ENCODE peak calls at places on chromosomes 7 and 10, in five cellular contexts. R, B, V, U and A are unnamed samples. For H3K4me1, the result is how much of the 10 kb centered on the place peaks cover.

GRCh38 chr10:36170943-36171501 is 528.9 kb upstream of the FZD8 start:
- DNase-seq in V (no peak), B (no peak), U (no peak), R (no peak), A (no peak)

GRCh38 chr10:80414126-80414898 is 6.0 kb downstream of the PRXL2A start:
- DNase-seq in R (no peak), U (no peak), V (peak), B (peak), A (no peak)

GRCh38 chr7:46174192-46174572 is 253.1 kb upstream of the IGFBP3 start:
- DNase-seq in V (no peak), U (no peak), B (no peak), R (no peak), A (no peak)

GRCh38 chr7:47622946-47623640 is 41.2 kb upstream of the TNS3 start:
- DNase-seq in B (no peak), V (peak), U (no peak), R (no peak), A (no peak)

GRCh38 chr10:123559823-123560092 is 106.4 kb upstream of the GPR26 start:
- DNase-seq in V (no peak), U (no peak), R (no peak), B (no peak), A (no peak)

GRCh38 chr10:110568055-110568735 is 700 bp downstream of the SMC3 start:
- DNase-seq in R (no peak), V (peak), B (no peak), U (no peak), A (no peak)

GRCh38 chr7:47954231-47954911 is 6.1 kb upstream of the PKD1L1 start:
- DNase-seq in V (no peak), B (no peak), R (no peak), U (no peak), A (no peak)

GRCh38 chr10:69609077-69609476 is 21.0 kb upstream of the FAM241B start:
- DNase-seq in U (no peak), B (no peak), V (no peak), R (no peak), A (no peak)

GRCh38 chr7:69225544-69225943 is 372.7 kb upstream of the AUTS2 start:
- DNase-seq in V (no peak), R (no peak), U (no peak), B (no peak), A (no peak)

GRCh38 chr7:92944633-92945032 is 108.3 kb upstream of the CDK6 start:
- DNase-seq in R (no peak), V (no peak), B (no peak), U (no peak), A (no peak)

GRCh38 chr7:142440219-142441073 is 182.6 kb upstream of the PRSS58 start:
- DNase-seq in R (no peak), U (no peak), B (no peak), V (peak), A (peak)

GRCh38 chr7:2613926-2614613 is 17.7 kb upstream of the TTYH3 start:
- DNase-seq in U (no peak), B (no peak), R (no peak), V (no peak), A (no peak)

GRCh38 chr7:47763063-47763974 is 181.4 kb upstream of the TNS3 start:
- DNase-seq in U (no peak), V (peak), B (no peak), R (no peak), A (no peak)

GRCh38 chr10:131891196-131891928 is 9.4 kb upstream of the PPP2R2D start:
- DNase-seq in R (no peak), B (peak), V (peak), U (peak), A (no peak)

GRCh38 chr7:4816419-4817080 is 41.1 kb downstream of the AP5Z1 start:
- DNase-seq in V (no peak), B (no peak), U (no peak), R (no peak), A (no peak)

GRCh38 chr10:77403761-77404160 is 233.8 kb downstream of the KCNMA1 start:
- DNase-seq in V (no peak), B (no peak), R (no peak), U (no peak), A (no peak)

GRCh38 chr7:149313981-149314380 is 52.0 kb downstream of the ZNF783 start:
- DNase-seq in V (no peak), R (no peak), B (no peak), U (no peak), A (no peak)

GRCh38 chr10:77496941-77497420 is 140.6 kb downstream of the KCNMA1 start:
- DNase-seq in U (no peak), V (peak), B (no peak), R (no peak), A (no peak)

GRCh38 chr7:43693687-43694398 is 35.5 kb downstream of the COA1 start:
- DNase-seq in U (no peak), R (no peak), B (no peak), V (peak), A (peak)

GRCh38 chr7:55439627-55440026 is 74.5 kb downstream of the LANCL2 start:
- DNase-seq in U (no peak), V (no peak), R (no peak), B (no peak), A (no peak)

GRCh38 chr7:117155694-117156093 is 167.2 kb downstream of the WNT2 start:
- DNase-seq in R (no peak), U (no peak), V (no peak), B (no peak), A (no peak)
- H3K4me1 ChIP-seq in R (under half), U (under half), V (under half), B (under half), A (under half)

DNA sequence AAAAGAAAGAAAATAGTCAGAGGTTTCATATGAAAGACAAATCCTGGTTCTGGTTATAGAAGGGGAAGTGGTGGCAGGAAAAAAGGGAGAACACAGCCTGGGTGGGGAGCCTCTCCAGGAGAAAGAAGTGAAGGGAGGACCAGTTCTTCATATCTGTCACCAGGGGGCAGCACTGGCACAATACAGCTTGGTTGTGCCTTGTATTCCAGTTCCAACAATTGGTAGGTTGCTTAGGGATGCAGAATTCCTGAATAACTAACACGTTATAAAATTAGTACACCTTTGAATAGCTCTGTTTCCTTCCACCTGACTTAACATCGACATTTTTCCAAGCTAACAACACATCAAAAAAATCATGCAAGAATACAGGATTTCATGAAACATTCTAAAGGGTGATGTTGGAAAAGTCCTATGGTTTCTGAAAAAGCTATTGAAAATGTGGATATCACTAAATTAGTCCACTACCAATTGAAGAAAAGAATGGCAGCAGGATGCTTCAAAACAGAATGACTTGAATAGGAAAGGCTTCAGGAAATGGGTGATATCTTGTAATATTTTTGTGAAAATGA is 52.9 kb downstream of the CYP26A1 start:
- DNase-seq in U (peak), B (peak), R (no peak), V (no peak), A (peak)
- TF ChIP-seq SP1 in U (no peak), B (no peak), R (no peak), V (no peak), A (no peak)

GRCh38 chr7:484365-485101 is 35.1 kb downstream of the PDGFA start:
- DNase-seq in V (peak), B (no peak), U (no peak), R (no peak), A (no peak)
- TF ChIP-seq JUND in V (no peak), B (no peak), U (no peak), R (no peak), A (no peak)

GRCh38 chr7:87215051-87215450 is 4.5 kb downstream of the TMEM243 start:
- DNase-seq in V (no peak), R (no peak), B (no peak), U (no peak), A (no peak)
- H3K4me1 ChIP-seq in V (under half), R (under half), B (under half), U (under half), A (under half)

DNA sequence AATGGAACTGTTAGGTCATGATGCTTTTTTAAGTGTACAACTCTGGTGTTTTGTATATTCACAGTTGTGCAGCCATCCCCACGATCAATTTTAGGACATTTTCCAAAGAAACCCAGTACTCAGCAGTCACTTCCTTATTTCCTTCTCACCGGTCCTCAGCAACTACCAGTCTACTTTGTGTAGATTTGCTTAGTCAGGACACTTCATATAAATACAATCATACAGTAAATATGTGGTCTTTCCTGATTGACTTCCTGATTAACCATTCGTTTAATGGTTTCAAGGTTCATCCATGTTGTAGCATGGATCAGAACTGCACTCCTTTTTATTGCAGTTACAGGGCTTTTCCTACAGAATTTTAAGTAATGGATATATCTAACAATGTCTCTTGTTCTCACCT is 14.4 kb downstream of the SGPL1 start:
- DNase-seq in R (no peak), V (no peak), U (no peak), B (no peak), A (no peak)
- TF ChIP-seq SP1 in R (no peak), V (no peak), U (no peak), B (no peak), A (peak)

GRCh38 chr10:61042533-61042932 is 98.5 kb upstream of the RHOBTB1 start:
- DNase-seq in V (no peak), B (no peak), R (no peak), U (no peak), A (no peak)

GRCh38 chr10:61047788-61048560 is 104.0 kb upstream of the RHOBTB1 start:
- DNase-seq in V (no peak), R (no peak), U (no peak), B (no peak), A (no peak)

GRCh38 chr10:61050120-61050745 is 106.2 kb upstream of the RHOBTB1 start:
- DNase-seq in U (no peak), R (no peak), B (no peak), V (no peak), A (no peak)

GRCh38 chr10:61051356-61051755 is 107.4 kb upstream of the RHOBTB1 start:
- DNase-seq in R (no peak), B (no peak), U (no peak), V (no peak), A (no peak)

DNA sequence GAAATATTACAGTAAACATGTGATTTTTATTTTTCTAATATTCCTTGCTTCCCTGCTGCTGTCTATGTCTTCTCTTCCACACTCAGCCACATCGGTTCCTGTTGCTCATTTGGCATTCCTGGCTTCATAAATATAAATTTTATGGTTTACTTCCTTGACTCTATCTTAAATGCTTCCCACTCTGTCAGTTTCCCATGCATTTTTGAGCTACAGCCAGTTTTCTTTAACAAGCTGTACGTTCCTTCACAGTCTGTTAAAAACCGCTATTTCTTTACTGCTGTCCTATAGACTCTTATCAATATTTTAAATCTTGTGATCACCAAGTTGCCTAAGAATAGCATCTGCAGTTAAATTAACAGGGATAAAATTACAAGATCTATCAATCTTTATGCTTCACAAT is 103.0 kb upstream of the RHOBTB1 start:
- DNase-seq in V (no peak), U (no peak), B (no peak), R (no peak), A (no peak)
- TF ChIP-seq JUND in V (no peak), U (no peak), B (no peak), R (no peak), A (no peak)

GRCh38 chr10:67836491-67836890 is 1.5 kb downstream of the DNAJC12 start:
- DNase-seq in V (no peak), R (no peak), U (no peak), B (no peak), A (no peak)
- H3K4me1 ChIP-seq in V (under half), R (under half), U (under half), B (under half), A (under half)